ENCODE peak calls at places on chromosomes 6 and 20, in ten cellular contexts. Z is AG09319, N is WTC11, V is breast epithelium, E is endodermal cell, P is MM.1S, Y is AG09309, J is AG04450, C is neural crest cell, D is IMR-90. W is an unnamed sample.

GRCh38 chr20:64102647-64103354 is 4.6 kb downstream of the NPBWR2 start:
- DNase-seq in Z (no peak), N (peak; percentile 71), V (no peak), E (peak; percentile 84), P (no peak), Y (no peak), J (no peak), C (no peak), D (no peak), W (no peak)

GRCh38 chr6:105500693-105501092 is 97.8 kb upstream of the PREP start:
- DNase-seq in Z (no peak), N (no peak), V (no peak), E (no peak), P (no peak), Y (no peak), J (no peak), C (no peak), D (no peak), W (no peak)

GRCh38 chr6:146027586-146028249 is 1.1 kb upstream of the GRM1 start:
- DNase-seq in Z (no peak), N (peak; percentile 41), V (no peak), E (peak; percentile 64), P (no peak), Y (no peak), J (no peak), C (no peak), D (no peak), W (no peak)

GRCh38 chr6:5025911-5026819 is 22.3 kb upstream of the RPP40 start:
- DNase-seq in Z (no peak), N (peak; percentile 67), V (peak; percentile 46), E (peak; percentile 89), P (no peak), Y (no peak), J (no peak), C (peak; percentile 38), D (peak; percentile 30), W (peak; percentile 29)

GRCh38 chr6:158570681-158570962 is 10.7 kb downstream of the TMEM181 start:
- DNase-seq in Z (no peak), N (no peak), V (no peak), E (no peak), P (no peak), Y (no peak), J (no peak), C (no peak), D (no peak), W (no peak)

GRCh38 chr20:8331740-8332412 is 199.8 kb downstream of the PLCB1 start:
- DNase-seq in Z (peak; percentile 19), N (no peak), V (no peak), E (no peak), P (no peak), Y (no peak), J (peak; percentile 21), C (no peak), D (peak; percentile 76), W (peak; percentile 10)

GRCh38 chr6:13554929-13555333 is 19.5 kb upstream of the SIRT5 start:
- DNase-seq in Z (no peak), N (peak; percentile 70), V (no peak), E (peak; percentile 90), P (no peak), Y (no peak), J (no peak), C (no peak), D (peak; percentile 13), W (peak; percentile 41)

GRCh38 chr20:62675156-62675871 is 33.0 kb downstream of the SLCO4A1 start:
- DNase-seq in Z (no peak), N (no peak), V (no peak), E (no peak), P (no peak), Y (no peak), J (no peak), C (no peak), D (no peak), W (no peak)

GRCh38 chr20:43665466-43666176 is 1.3 kb upstream of the MYBL2 start:
- DNase-seq in Z (no peak), N (no peak), V (no peak), E (peak; percentile 43), P (no peak), Y (no peak), J (no peak), C (no peak), D (no peak), W (no peak)

GRCh38 chr6:165439928-165440554 is 130.6 kb upstream of the C6orf118 start:
- DNase-seq in Z (peak; percentile 3), N (no peak), V (no peak), E (no peak), P (peak; percentile 19), Y (peak; percentile 7), J (peak; percentile 1), C (no peak), D (peak; percentile 73), W (peak; percentile 76)

DNA sequence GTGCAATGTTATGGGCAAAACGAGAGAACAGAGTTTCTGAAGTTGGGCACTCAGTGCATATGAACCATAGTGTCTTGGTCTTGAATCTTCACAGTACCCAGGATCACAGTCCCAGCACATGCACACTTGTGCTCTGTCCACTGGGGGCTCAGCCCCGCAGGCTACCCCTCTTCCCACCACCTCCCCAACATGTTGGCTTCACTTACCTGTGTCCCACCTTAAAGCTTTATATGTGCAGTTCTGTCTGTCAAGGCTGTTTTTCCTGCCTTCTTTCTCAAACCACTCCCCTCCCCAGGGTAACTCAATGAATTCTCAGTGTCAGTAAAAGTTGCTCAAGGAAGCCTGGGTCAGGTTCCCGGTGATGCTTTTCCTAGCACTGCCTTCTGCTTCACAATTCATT is 129.9 kb downstream of the DOK5 start:
- DNase-seq in Z (no peak), N (no peak), V (no peak), E (no peak), P (no peak), Y (no peak), J (no peak), C (no peak), D (no peak), W (no peak)
- TF ChIP-seq CTCF in Z (no peak), N (no peak), V (no peak), E (peak; percentile 10), P (no peak), Y (no peak), J (no peak), C (no peak), D (no peak), W (no peak)

GRCh38 chr6:23655502-23655901 is 470.5 kb upstream of the NRSN1 start:
- DNase-seq in Z (no peak), N (no peak), V (no peak), E (no peak), P (no peak), Y (no peak), J (no peak), C (no peak), D (no peak), W (no peak)

GRCh38 chr6:23656257-23656731 is 469.7 kb upstream of the NRSN1 start:
- DNase-seq in Z (no peak), N (no peak), V (no peak), E (no peak), P (no peak), Y (no peak), J (no peak), C (no peak), D (no peak), W (no peak)

GRCh38 chr6:23661549-23661948 is 464.5 kb upstream of the NRSN1 start:
- DNase-seq in Z (no peak), N (no peak), V (no peak), E (no peak), P (no peak), Y (no peak), J (no peak), C (no peak), D (no peak), W (no peak)

GRCh38 chr6:23656826-23657225 is 469.2 kb upstream of the NRSN1 start:
- DNase-seq in Z (no peak), N (no peak), V (no peak), E (no peak), P (no peak), Y (no peak), J (no peak), C (no peak), D (no peak), W (no peak)

GRCh38 chr6:23659125-23659524 is 466.9 kb upstream of the NRSN1 start:
- DNase-seq in Z (peak; percentile 7), N (peak; percentile 48), V (no peak), E (peak; percentile 75), P (no peak), Y (no peak), J (no peak), C (peak; percentile 32), D (peak; percentile 6), W (peak; percentile 14)
- TF ChIP-seq CTCF in Z (peak; percentile 64), N (peak; percentile 45), V (peak; percentile 35), E (peak; percentile 87), P (peak; percentile 40), Y (peak; percentile 10), J (peak; percentile 36), C (peak; percentile 77), D (peak; percentile 2), W (peak; percentile 55)

GRCh38 chr20:29878777-29879442 is 1378.6 kb upstream of the DEFB115 start:
- DNase-seq in Z (no peak), N (peak; percentile 48), V (no peak), E (peak; percentile 45), P (no peak), Y (no peak), J (no peak), C (no peak), D (no peak), W (no peak)

GRCh38 chr20:29873946-29874345 is 1383.5 kb upstream of the DEFB115 start:
- DNase-seq in Z (no peak), N (peak; percentile 65), V (no peak), E (peak; percentile 78), P (peak; percentile 33), Y (no peak), J (no peak), C (peak; percentile 21), D (peak; percentile 22), W (peak; percentile 44)

GRCh38 chr20:29874476-29875202 is 1382.8 kb upstream of the DEFB115 start:
- DNase-seq in Z (no peak), N (no peak), V (no peak), E (no peak), P (no peak), Y (no peak), J (no peak), C (no peak), D (no peak), W (no peak)

GRCh38 chr20:29878281-29878741 is 1379.2 kb upstream of the DEFB115 start:
- DNase-seq in Z (no peak), N (no peak), V (no peak), E (peak; percentile 36), P (no peak), Y (no peak), J (no peak), C (no peak), D (no peak), W (peak; percentile 27)

DNA sequence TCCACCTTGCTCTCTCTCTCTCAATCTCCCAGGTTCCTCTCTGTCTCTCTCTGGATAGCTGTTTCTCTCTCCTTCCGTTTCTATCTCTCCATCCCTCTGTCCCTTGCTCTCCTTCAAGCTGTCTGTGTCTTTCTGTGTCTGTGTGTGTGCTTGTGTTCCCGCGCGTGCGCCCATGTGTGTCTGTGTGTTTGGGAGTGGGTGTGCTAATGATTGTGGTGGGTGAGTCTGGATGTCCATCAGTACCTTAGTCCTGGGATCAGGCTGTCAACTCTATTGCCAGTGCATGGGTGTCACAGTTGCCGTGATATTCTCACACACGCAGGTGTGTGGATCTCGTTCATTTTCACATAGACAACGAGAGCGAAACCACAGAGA is 1380.6 kb upstream of the DEFB115 start:
- DNase-seq in Z (no peak), N (no peak), V (no peak), E (peak; percentile 40), P (no peak), Y (no peak), J (no peak), C (no peak), D (no peak), W (no peak)
- TF ChIP-seq CTCF in Z (no peak), N (no peak), V (no peak), E (no peak), P (no peak), Y (no peak), J (no peak), C (no peak), D (no peak), W (no peak)

GRCh38 chr20:6940052-6940451 is 172.6 kb downstream of the BMP2 start:
- DNase-seq in Z (no peak), N (peak; percentile 52), V (no peak), E (peak; percentile 85), P (peak; percentile 75), Y (no peak), J (no peak), C (peak; percentile 8), D (no peak), W (peak; percentile 69)
- TF ChIP-seq CTCF in Z (peak; percentile 13), N (peak; percentile 70), V (no peak), E (peak; percentile 97), P (peak; percentile 90), Y (peak; percentile 19), J (no peak), C (peak; percentile 58), D (peak; percentile 23), W (peak; percentile 78)